ENCODE peak calls at places on chromosome 10, in four cellular contexts. Q is activated CD8-positive, alpha-beta memory T cell treated with anti-CD3 and anti-CD28 coated beads for 1 hour; U is GM23248; F is AG08395. D is an unnamed sample.

GRCh38 chr10:71571460-71572175 is 148.0 kb downstream of the C10orf105 start:
- DNase-seq in Q (no peak), U (no peak), F (no peak), D (no peak)

GRCh38 chr10:71270301-71270777 is 48.7 kb upstream of the SLC29A3 start:
- DNase-seq in Q (no peak), U (peak; percentile 85), F (peak; percentile 85), D (peak; percentile 73)

GRCh38 chr10:27542812-27543211 is 38.7 kb downstream of the RAB18 start:
- DNase-seq in Q (no peak), U (peak; percentile 75), F (no peak), D (peak; percentile 22)

GRCh38 chr10:59887972-59888640 is 18.2 kb downstream of the CCDC6 start:
- DNase-seq in Q (no peak), U (no peak), F (no peak), D (no peak)

GRCh38 chr10:49328401-49329185 is 29.6 kb downstream of the C10orf71 start:
- DNase-seq in Q (no peak), U (no peak), F (no peak), D (no peak)

GRCh38 chr10:127922675-127923366 is 15.9 kb downstream of the PTPRE start:
- DNase-seq in Q (no peak), U (peak; percentile 88), F (peak; percentile 88), D (peak; percentile 81)

GRCh38 chr10:112229096-112229495 is 45.5 kb upstream of the GPAM start:
- DNase-seq in Q (no peak), U (peak; percentile 72), F (no peak), D (no peak)

GRCh38 chr10:5627486-5628044 is 38.8 kb downstream of the ASB13 start:
- DNase-seq in Q (no peak), U (no peak), F (no peak), D (no peak)

D was measured in GM04504.